ENCODE peak calls at places on chromosomes 11 and 22, in four cellular contexts. F is ovary, M is heart left ventricle, G is T-cell. A is an unnamed sample.

GRCh38 chr11:3909901-3910300 is 54.4 kb downstream of the STIM1 start:
- DNase-seq in F (no peak), M (no peak), G (no peak), A (no peak)

GRCh38 chr11:60875856-60876485 is 8.6 kb downstream of the ZP1 start:
- DNase-seq in F (no peak), M (no peak), G (no peak), A (no peak)

GRCh38 chr11:18012314-18012905 is 437 bp downstream of the SERGEF start:
- DNase-seq in F (peak; percentile 16), M (peak; percentile 33), G (peak; percentile 14), A (peak; percentile 30)

GRCh38 chr11:68270334-68271022 is 1.3 kb downstream of the C11orf24 start:
- DNase-seq in F (no peak), M (no peak), G (no peak), A (no peak)

GRCh38 chr22:37201066-37201820 is 11.0 kb downstream of the SSTR3 start:
- DNase-seq in F (no peak), M (no peak), G (no peak), A (no peak)

GRCh38 chr22:39575552-39575825 is 4.9 kb downstream of the CACNA1I start:
- DNase-seq in F (no peak), M (no peak), G (no peak), A (no peak)

GRCh38 chr11:2771758-2772466 is 72.1 kb upstream of the KCNQ1OT1 start:
- DNase-seq in F (no peak), M (no peak), G (no peak), A (no peak)

GRCh38 chr11:102135256-102135655 is 25.0 kb downstream of the YAP1 start:
- DNase-seq in F (no peak), M (no peak), G (no peak), A (no peak)

GRCh38 chr22:48358886-48359612 is 1468.6 kb downstream of the BRD1 start:
- DNase-seq in F (no peak), M (no peak), G (no peak), A (no peak)

GRCh38 chr11:126662055-126662790 is 306.7 kb downstream of the ST3GAL4 start:
- DNase-seq in F (no peak), M (no peak), G (no peak), A (no peak)

GRCh38 chr11:46238078-46238966 is 39.1 kb upstream of the CREB3L1 start:
- DNase-seq in F (peak; percentile 86), M (peak; percentile 81), G (peak; percentile 39), A (peak; percentile 54)

GRCh38 chr22:29485448-29485847 is 5.4 kb downstream of the NEFH start:
- DNase-seq in F (no peak), M (no peak), G (no peak), A (no peak)

GRCh38 chr11:14288189-14288935 is 70.6 kb downstream of the RRAS2 start:
- DNase-seq in F (no peak), M (no peak), G (no peak), A (peak; percentile 10)

GRCh38 chr22:50473855-50474671 is 772 bp downstream of the SBF1 start:
- DNase-seq in F (no peak), M (peak; percentile 36), G (no peak), A (no peak)

GRCh38 chr11:132256621-132257227 is 886.3 kb downstream of the NTM start:
- DNase-seq in F (no peak), M (no peak), G (no peak), A (no peak)

GRCh38 chr22:21669026-21669425 is 3.2 kb downstream of the PPIL2 start:
- DNase-seq in F (no peak), M (no peak), G (no peak), A (no peak)

GRCh38 chr11:914747-915493 is 4.3 kb upstream of the CHID1 start:
- DNase-seq in F (no peak), M (peak; percentile 69), G (no peak), A (no peak)

GRCh38 chr11:131868769-131869482 is 498.5 kb downstream of the NTM start:
- DNase-seq in F (no peak), M (no peak), G (no peak), A (no peak)

GRCh38 chr11:96130061-96130460 is 206.2 kb upstream of the MTMR2 start:
- DNase-seq in F (no peak), M (no peak), G (no peak), A (no peak)

GRCh38 chr11:100739636-100740035 is 52.5 kb downstream of the ARHGAP42 start:
- DNase-seq in F (peak; percentile 17), M (no peak), G (no peak), A (no peak)

GRCh38 chr11:64097468-64098317 is 62.0 kb downstream of the FLRT1 start:
- DNase-seq in F (no peak), M (no peak), G (no peak), A (no peak)

GRCh38 chr11:119795231-119795630 is 66.2 kb upstream of the NECTIN1 start:
- DNase-seq in F (no peak), M (no peak), G (no peak), A (no peak)

GRCh38 chr22:44151661-44152060 is 29.1 kb upstream of the PARVG start:
- DNase-seq in F (peak; percentile 50), M (no peak), G (no peak), A (no peak)

GRCh38 chr11:13110929-13111812 is 102.1 kb downstream of the RASSF10 start:
- DNase-seq in F (no peak), M (peak; percentile 51), G (no peak), A (no peak)

GRCh38 chr22:29914165-29914564 is 31.2 kb downstream of the MTMR3 start:
- DNase-seq in F (no peak), M (no peak), G (no peak), A (no peak)

GRCh38 chr11:819943-820649 is 1.4 kb downstream of the PNPLA2 start:
- DNase-seq in F (peak; percentile 69), M (peak; percentile 93), G (peak; percentile 96), A (peak; percentile 94)

GRCh38 chr11:55942785-55943392 is 6.7 kb upstream of the OR5I1 start:
- DNase-seq in F (no peak), M (no peak), G (no peak), A (no peak)

GRCh38 chr11:86069408-86070086 is 663 bp upstream of the PICALM start:
- DNase-seq in F (peak; percentile 9), M (peak; percentile 59), G (no peak), A (no peak)

GRCh38 chr11:23021287-23021863 is 161.1 kb upstream of the CCDC179 start:
- DNase-seq in F (no peak), M (no peak), G (no peak), A (no peak)

GRCh38 chr11:121930004-121930965 is 185.7 kb downstream of the BLID start:
- DNase-seq in F (no peak), M (no peak), G (no peak), A (no peak)

GRCh38 chr11:124861670-124862069 is 3.6 kb upstream of the ROBO3 start:
- DNase-seq in F (no peak), M (no peak), G (no peak), A (no peak)

GRCh38 chr22:42836026-42836425 is 21.0 kb downstream of the ARFGAP3 start:
- DNase-seq in F (no peak), M (no peak), G (no peak), A (no peak)

GRCh38 chr11:4523666-4524065 is 21.3 kb upstream of the OR52M1 start:
- DNase-seq in F (no peak), M (no peak), G (no peak), A (no peak)

GRCh38 chr11:30481385-30481784 is 104.8 kb downstream of the MPPED2 start:
- DNase-seq in F (no peak), M (no peak), G (no peak), A (no peak)

GRCh38 chr11:66080055-66080817 is 10.2 kb downstream of the PACS1 start:
- DNase-seq in F (no peak), M (peak; percentile 64), G (peak; percentile 46), A (peak; percentile 54)